ENCODE peak calls at places on chromosomes 3 and 15, in five cellular contexts. M, Q, D, W and B are unnamed samples.

GRCh38 chr3:138608322-138609214 is at the start of gene FAIM:
- DNase-seq in M (peak; percentile 70), Q (peak; percentile 62), D (peak; percentile 46), W (no peak), B (peak; percentile 64)

GRCh38 chr3:156604642-156605144 is 49.8 kb upstream of the SSR3 start:
- DNase-seq in M (peak; percentile 78), Q (no peak), D (no peak), W (no peak), B (no peak)

GRCh38 chr3:12965999-12966846 is 107.0 kb downstream of the IQSEC1 start:
- DNase-seq in M (peak; percentile 16), Q (no peak), D (no peak), W (no peak), B (no peak)

GRCh38 chr3:129608087-129608935 is 1.8 kb upstream of the PLXND1 start:
- DNase-seq in M (peak; percentile 71), Q (peak; percentile 69), D (no peak), W (no peak), B (peak; percentile 80)

GRCh38 chr3:109825971-109826810 is 488.8 kb upstream of the DPPA4 start:
- DNase-seq in M (no peak), Q (no peak), D (no peak), W (no peak), B (no peak)

GRCh38 chr3:193240850-193241706 is at the start of gene PLAAT1:
- DNase-seq in M (peak; percentile 63), Q (peak; percentile 19), D (peak; percentile 57), W (peak; percentile 38), B (peak; percentile 76)

GRCh38 chr15:57537072-57537471 is 54.6 kb upstream of the MYZAP start:
- DNase-seq in M (peak; percentile 62), Q (peak; percentile 26), D (peak; percentile 31), W (no peak), B (peak; percentile 68)

GRCh38 chr3:196454935-196455334 is 22.7 kb upstream of the UBXN7 start:
- DNase-seq in M (no peak), Q (peak; percentile 43), D (no peak), W (no peak), B (no peak)

GRCh38 chr3:161163297-161163696 is 57.8 kb upstream of the NMD3 start:
- DNase-seq in M (peak; percentile 94), Q (peak; percentile 89), D (no peak), W (no peak), B (no peak)

GRCh38 chr3:58241321-58242044 is 3.9 kb downstream of the ABHD6 start:
- DNase-seq in M (peak; percentile 23), Q (peak; percentile 20), D (no peak), W (no peak), B (no peak)

GRCh38 chr15:62491642-62492041 is 326.6 kb upstream of the C2CD4B start:
- DNase-seq in M (peak; percentile 76), Q (peak; percentile 73), D (no peak), W (no peak), B (no peak)

GRCh38 chr3:63343674-63344073 is 65.6 kb downstream of the SYNPR start:
- DNase-seq in M (peak; percentile 89), Q (peak; percentile 92), D (no peak), W (peak; percentile 60), B (peak; percentile 77)

GRCh38 chr3:119973276-119973675 is 121.0 kb downstream of the GSK3B start:
- DNase-seq in M (no peak), Q (peak; percentile 4), D (no peak), W (no peak), B (no peak)

GRCh38 chr3:73378207-73378606 is 246.5 kb downstream of the PDZRN3 start:
- DNase-seq in M (no peak), Q (no peak), D (no peak), W (no peak), B (no peak)

GRCh38 chr15:98120561-98120960 is 160.1 kb downstream of the ARRDC4 start:
- DNase-seq in M (no peak), Q (no peak), D (no peak), W (no peak), B (no peak)

GRCh38 chr3:12370758-12371157 is 81.9 kb downstream of the PPARG start:
- DNase-seq in M (peak; percentile 48), Q (peak; percentile 36), D (no peak), W (no peak), B (peak; percentile 28)

GRCh38 chr3:172289583-172289982 is 158.7 kb downstream of the GHSR start:
- DNase-seq in M (peak; percentile 51), Q (no peak), D (no peak), W (no peak), B (peak; percentile 56)

GRCh38 chr15:66580643-66581042 is 14.8 kb upstream of the LCTL start:
- DNase-seq in M (peak; percentile 36), Q (peak; percentile 34), D (no peak), W (no peak), B (no peak)

GRCh38 chr3:53628546-53629395 is 134.4 kb downstream of the CACNA1D start:
- DNase-seq in M (no peak), Q (no peak), D (no peak), W (no peak), B (no peak)

GRCh38 chr15:40793216-40793989 is 13.5 kb upstream of the ZFYVE19 start:
- DNase-seq in M (peak; percentile 89), Q (peak; percentile 98), D (no peak), W (no peak), B (no peak)

GRCh38 chr3:106032479-106032878 is 163.7 kb upstream of the CBLB start:
- DNase-seq in M (no peak), Q (no peak), D (no peak), W (no peak), B (no peak)

GRCh38 chr3:158644345-158644908 is at the start of gene GFM1:
- DNase-seq in M (peak; percentile 98), Q (peak; percentile 94), D (peak; percentile 86), W (peak; percentile 80), B (peak; percentile 96)

GRCh38 chr3:185313693-185314246 is 49.2 kb upstream of the MAP3K13 start:
- DNase-seq in M (no peak), Q (no peak), D (no peak), W (no peak), B (no peak)

GRCh38 chr15:74428442-74428787 is 5.3 kb downstream of the SEMA7A start:
- DNase-seq in M (no peak), Q (no peak), D (no peak), W (no peak), B (no peak)

GRCh38 chr3:28924744-28925360 is 356.0 kb upstream of the RBMS3 start:
- DNase-seq in M (peak; percentile 26), Q (no peak), D (no peak), W (no peak), B (no peak)

GRCh38 chr15:80036067-80036466 is 23.4 kb upstream of the ZFAND6 start:
- DNase-seq in M (no peak), Q (no peak), D (no peak), W (no peak), B (no peak)

GRCh38 chr15:92429378-92430066 is 35.8 kb downstream of the ST8SIA2 start:
- DNase-seq in M (peak; percentile 64), Q (peak; percentile 61), D (peak; percentile 24), W (no peak), B (no peak)

GRCh38 chr3:64741344-64741743 is 53.5 kb upstream of the ADAMTS9 start:
- DNase-seq in M (peak; percentile 44), Q (peak; percentile 37), D (no peak), W (no peak), B (no peak)

GRCh38 chr3:133487920-133488540 is 85.5 kb upstream of the CDV3 start:
- DNase-seq in M (peak; percentile 46), Q (peak; percentile 27), D (no peak), W (no peak), B (no peak)

GRCh38 chr15:92817339-92817886 is 82.7 kb upstream of the CHD2 start:
- DNase-seq in M (no peak), Q (no peak), D (no peak), W (no peak), B (no peak)

GRCh38 chr15:38745611-38746010 is 181.0 kb upstream of the RASGRP1 start:
- DNase-seq in M (peak; percentile 2), Q (no peak), D (no peak), W (no peak), B (no peak)

GRCh38 chr15:77030042-77030927 is 35.4 kb downstream of the PSTPIP1 start:
- DNase-seq in M (no peak), Q (no peak), D (no peak), W (no peak), B (peak; percentile 50)

GRCh38 chr3:46628980-46629379 is 16.7 kb downstream of the FAM240A start:
- DNase-seq in M (no peak), Q (no peak), D (no peak), W (no peak), B (no peak)

GRCh38 chr3:142152349-142152748 is 3.0 kb upstream of the TFDP2 start:
- DNase-seq in M (no peak), Q (no peak), D (no peak), W (no peak), B (peak; percentile 39)

GRCh38 chr3:184652465-184652864 is 59.4 kb downstream of the MAGEF1 start:
- DNase-seq in M (no peak), Q (no peak), D (no peak), W (no peak), B (no peak)

DNA sequence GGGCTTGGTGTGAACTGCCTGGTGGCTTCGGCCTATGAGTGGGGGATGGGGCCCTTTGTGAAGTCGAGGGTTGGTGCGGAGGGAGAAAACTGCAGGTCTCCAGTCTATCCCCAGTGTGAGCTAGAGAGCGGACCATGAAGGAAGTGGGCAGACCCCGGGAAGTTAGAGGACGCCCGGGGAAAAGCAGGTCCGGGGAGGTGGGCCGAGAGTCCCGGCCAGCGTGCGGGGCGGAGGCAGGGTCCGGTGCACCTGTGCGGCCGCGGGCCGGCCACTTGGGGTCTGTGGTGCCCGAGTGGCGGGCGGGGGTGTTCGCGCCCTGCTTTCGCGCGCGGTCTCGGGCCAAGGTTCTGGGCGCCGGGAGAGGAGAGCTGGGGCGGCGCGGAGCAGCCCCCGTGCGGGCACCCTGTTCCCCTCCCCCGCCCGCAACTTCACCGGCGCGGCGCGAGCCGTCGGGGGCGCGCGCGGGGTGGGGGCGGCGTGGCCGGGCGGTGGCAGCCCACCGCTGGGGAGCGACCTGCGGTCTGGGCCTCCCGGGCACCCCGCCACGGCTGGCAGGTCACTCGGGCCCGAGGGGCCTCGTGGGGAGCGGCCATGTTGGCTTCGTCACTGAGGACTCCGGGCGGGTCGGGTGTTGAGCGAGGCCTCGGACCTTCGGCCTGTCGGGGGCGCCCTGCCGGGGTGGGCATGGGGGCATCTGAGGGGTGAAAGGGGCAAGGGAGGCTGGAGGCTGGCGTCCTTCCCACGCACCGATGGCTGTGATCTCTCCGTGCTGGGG is 4.8 kb downstream of the UBE2E1 start:
- DNase-seq in M (peak; percentile 48), Q (no peak), D (peak; percentile 49), W (peak; percentile 59), B (peak; percentile 79)
- H4K91ac ChIP-seq in M (peak overlapping the region; percentile 87), Q (no peak overlapping the region), D (no peak overlapping the region), W (peak overlapping the region; percentile 83), B (no peak overlapping the region)

DNA sequence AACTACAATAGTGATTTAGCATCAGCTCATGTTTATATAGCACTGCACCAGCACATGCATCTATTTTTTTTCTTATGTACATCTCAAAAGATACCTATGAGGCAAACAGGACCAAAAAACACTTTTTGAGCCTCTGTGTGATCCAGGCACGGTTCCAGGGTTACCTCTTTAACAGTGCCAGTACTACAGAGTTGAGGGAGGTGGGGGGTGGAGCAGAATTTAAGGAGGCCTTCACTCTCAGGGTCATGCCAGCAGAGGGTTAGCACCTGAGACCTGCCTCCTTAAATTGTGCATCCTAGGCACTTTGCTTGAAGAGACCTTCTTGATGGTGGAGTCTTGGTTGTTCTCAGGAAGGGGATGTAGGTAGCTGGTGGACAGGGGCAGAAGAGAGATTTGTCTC is 150.3 kb upstream of the TBL1XR1 start:
- DNase-seq in M (no peak), Q (no peak), D (no peak), W (no peak), B (no peak)
- H2BK15ac ChIP-seq in M (no peak overlapping the region), Q (peak overlapping the region; percentile 12), D (no peak overlapping the region), W (no peak overlapping the region), B (no peak overlapping the region)

GRCh38 chr15:84857418-84858004 is 27.0 kb upstream of the SLC28A1 start:
- DNase-seq in M (no peak), Q (no peak), D (no peak), W (no peak), B (no peak)
- H4K91ac ChIP-seq in M (no peak overlapping the region), Q (no peak overlapping the region), D (no peak overlapping the region), W (no peak overlapping the region), B (no peak overlapping the region)

GRCh38 chr3:87247086-87247781 is 20.1 kb downstream of the CHMP2B start:
- DNase-seq in M (no peak), Q (no peak), D (no peak), W (no peak), B (no peak)
- H2BK15ac ChIP-seq in M (no peak overlapping the region), Q (no peak overlapping the region), D (no peak overlapping the region), W (no peak overlapping the region), B (no peak overlapping the region)